ENCODE peak calls at places on chromosome 20, in six cellular contexts. F is lower lobe of right lung, S is tibial nerve, I is AG10803, H is small intestine, P is breast epithelium. O is an unnamed sample.

GRCh38 chr20:39479196-39479810 is 517.2 kb downstream of the DHX35 start:
- DNase-seq in S (no peak), I (no peak), F (no peak), P (no peak), H (no peak), O (no peak)

GRCh38 chr20:14928083-14928482 is 590.7 kb upstream of the FLRT3 start:
- DNase-seq in S (no peak), H (no peak), F (no peak), I (no peak), P (no peak), O (peak)

GRCh38 chr20:6007094-6007528 is 46.7 kb downstream of the LRRN4 start:
- DNase-seq in H (peak), P (no peak), F (no peak), S (no peak), I (no peak), O (no peak)

GRCh38 chr20:8809107-8809953 is 259.6 kb upstream of the PLCB4 start:
- DNase-seq in H (peak), F (no peak), S (no peak), I (no peak), P (no peak), O (no peak)

GRCh38 chr20:8812818-8813217 is 256.1 kb upstream of the PLCB4 start:
- DNase-seq in I (no peak), H (no peak), F (peak), S (peak), P (no peak), O (no peak)

GRCh38 chr20:51639206-51639832 is 96.8 kb upstream of the NFATC2 start:
- DNase-seq in P (peak), F (peak), S (peak), H (peak), I (peak), O (peak)

GRCh38 chr20:19784511-19785172 is 26.6 kb downstream of the RIN2 start:
- DNase-seq in I (peak), S (peak), F (peak), P (peak), H (peak), O (peak)

GRCh38 chr20:51360451-51361230 is 181.9 kb downstream of the NFATC2 start:
- DNase-seq in I (peak), P (no peak), F (no peak), H (no peak), S (no peak), O (peak)

GRCh38 chr20:33846291-33846916 is 35.3 kb downstream of the CHMP4B start:
- DNase-seq in I (peak), S (no peak), F (no peak), H (no peak), P (no peak), O (peak)

GRCh38 chr20:50957276-50957675 is 1.1 kb downstream of the DPM1 start:
- DNase-seq in F (no peak), I (peak), S (no peak), H (no peak), P (no peak), O (peak)

GRCh38 chr20:29873946-29874345 is 1383.5 kb upstream of the DEFB115 start:
- DNase-seq in S (no peak), F (peak), P (peak), I (peak), H (no peak), O (peak)

GRCh38 chr20:34709836-34710567 is 5.9 kb downstream of the TP53INP2 start:
- DNase-seq in H (peak), I (peak), S (no peak), P (peak), F (peak), O (peak)

GRCh38 chr20:52313335-52313963 is 121.9 kb upstream of the ZFP64 start:
- DNase-seq in F (no peak), S (no peak), H (peak), P (no peak), I (peak), O (peak)

GRCh38 chr20:61502433-61502832 is 250.4 kb downstream of the CDH4 start:
- DNase-seq in P (no peak), F (no peak), S (no peak), I (peak), H (no peak), O (peak)

GRCh38 chr20:57686931-57687652 is 22.7 kb downstream of the PMEPA1 start:
- DNase-seq in P (no peak), S (no peak), F (no peak), I (no peak), H (peak), O (no peak)

GRCh38 chr20:33732166-33732970 is 572 bp downstream of the ZNF341 start:
- DNase-seq in I (peak), P (peak), H (peak), F (peak), S (peak), O (no peak)

GRCh38 chr20:61494763-61495595 is 242.9 kb downstream of the CDH4 start:
- DNase-seq in F (no peak), H (no peak), P (no peak), I (no peak), S (no peak), O (no peak)

GRCh38 chr20:36112112-36112511 is 42.4 kb upstream of the EPB41L1 start:
- DNase-seq in F (no peak), S (no peak), P (no peak), I (no peak), H (peak), O (no peak)

GRCh38 chr20:35699914-35700624 is 864 bp downstream of the ROMO1 start:
- DNase-seq in I (no peak), F (no peak), P (no peak), S (no peak), H (peak), O (peak)

GRCh38 chr20:53628076-53628475 is 34.4 kb upstream of the ZNF217 start:
- DNase-seq in F (no peak), H (no peak), P (no peak), I (no peak), S (no peak), O (no peak)

GRCh38 chr20:63628246-63628975 is 1.5 kb upstream of the GMEB2 start:
- DNase-seq in S (peak), I (peak), H (peak), P (no peak), F (peak), O (peak)

GRCh38 chr20:57806476-57806875 is 96.7 kb upstream of the PMEPA1 start:
- DNase-seq in H (no peak), F (no peak), S (no peak), P (no peak), I (no peak), O (no peak)

GRCh38 chr20:48403362-48403761 is 424.4 kb downstream of the PREX1 start:
- DNase-seq in P (no peak), F (no peak), H (no peak), S (no peak), I (no peak), O (no peak)

GRCh38 chr20:57260959-57261357 is 5.5 kb downstream of the BMP7 start:
- DNase-seq in I (no peak), H (no peak), P (no peak), S (no peak), F (no peak), O (no peak)

GRCh38 chr20:47008842-47009518 is 114.3 kb downstream of the EYA2 start:
- DNase-seq in F (no peak), H (no peak), S (no peak), I (no peak), P (no peak), O (no peak)

GRCh38 chr20:48795732-48796131 is 32.1 kb downstream of the PREX1 start:
- DNase-seq in F (no peak), I (peak), H (no peak), S (no peak), P (no peak), O (no peak)

GRCh38 chr20:46694484-46694883 is 5.2 kb upstream of the TP53RK start:
- DNase-seq in P (no peak), S (peak), F (no peak), I (peak), H (peak), O (peak)

GRCh38 chr20:43835944-43836540 is 78.6 kb upstream of the TOX2 start:
- DNase-seq in P (no peak), S (no peak), I (no peak), F (no peak), H (no peak), O (no peak)

GRCh38 chr20:49941456-49941855 is 5.3 kb downstream of the RNF114 start:
- DNase-seq in H (no peak), P (no peak), I (no peak), S (no peak), F (no peak), O (no peak)

GRCh38 chr20:49936153-49937022 is at the start of gene RNF114:
- DNase-seq in H (peak), P (peak), I (peak), S (peak), F (peak), O (peak)

GRCh38 chr20:49938173-49939163 is 2.3 kb downstream of the RNF114 start:
- DNase-seq in F (no peak), P (no peak), H (peak), S (peak), I (peak), O (peak)

GRCh38 chr20:49937023-49937929 is 1.1 kb downstream of the RNF114 start:
- DNase-seq in S (no peak), I (no peak), P (no peak), H (peak), F (no peak), O (no peak)

GRCh38 chr20:49935746-49936152 is 448 bp upstream of the RNF114 start:
- DNase-seq in I (no peak), P (no peak), H (no peak), F (peak), S (no peak), O (no peak)
- H3K4me3 ChIP-seq in I (peak), P (peak), H (peak), F (peak), S (peak), O (peak)

GRCh38 chr20:32509639-32510066 is 75.5 kb downstream of the NOL4L start:
- DNase-seq in H (no peak), F (no peak), P (no peak), S (no peak), I (no peak), O (no peak)
- H3K4me3 ChIP-seq in H (no peak), F (no peak), P (no peak), S (no peak), I (no peak), O (no peak)

DNA sequence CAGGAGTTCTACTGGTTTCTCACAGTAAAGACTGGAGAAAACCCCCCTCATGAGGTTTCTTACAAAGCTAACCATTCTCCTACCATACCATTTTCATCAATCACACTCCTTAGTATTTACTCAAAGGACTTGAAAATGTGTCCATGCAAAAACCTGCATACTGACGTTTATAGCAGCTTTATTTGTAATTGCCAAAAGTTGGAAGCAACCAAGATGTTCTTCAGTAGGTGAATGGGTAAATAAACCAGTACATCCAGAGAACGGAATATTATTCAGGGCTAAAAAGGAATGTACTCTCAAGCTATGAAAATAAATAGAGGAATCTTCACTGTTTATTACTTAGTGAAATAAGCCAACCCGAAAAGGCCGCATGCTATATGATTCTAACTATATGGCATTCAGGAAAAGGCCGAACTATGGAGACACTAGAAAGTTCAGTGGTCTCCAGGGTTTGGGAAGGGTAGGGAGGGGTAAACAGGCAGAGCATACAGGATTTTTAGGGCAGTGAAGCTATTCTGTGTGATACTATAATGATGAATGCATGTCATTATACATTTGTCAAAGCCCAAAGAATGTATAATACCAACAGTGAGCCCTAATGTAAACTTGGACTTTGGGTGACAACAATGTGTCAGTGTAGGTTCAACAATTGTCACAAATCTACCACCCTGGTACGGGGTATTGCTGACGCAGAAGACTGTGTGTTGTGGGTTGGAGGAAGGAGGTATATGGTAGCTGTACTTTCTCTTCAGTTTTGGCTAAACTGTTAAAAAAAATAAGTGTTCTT is 50.6 kb downstream of the SNX5 start:
- DNase-seq in F (no peak), S (no peak), I (no peak), P (no peak), H (no peak), O (no peak)
- H3K4me3 ChIP-seq in F (no peak), S (no peak), I (no peak), P (no peak), H (no peak), O (no peak)

DNA sequence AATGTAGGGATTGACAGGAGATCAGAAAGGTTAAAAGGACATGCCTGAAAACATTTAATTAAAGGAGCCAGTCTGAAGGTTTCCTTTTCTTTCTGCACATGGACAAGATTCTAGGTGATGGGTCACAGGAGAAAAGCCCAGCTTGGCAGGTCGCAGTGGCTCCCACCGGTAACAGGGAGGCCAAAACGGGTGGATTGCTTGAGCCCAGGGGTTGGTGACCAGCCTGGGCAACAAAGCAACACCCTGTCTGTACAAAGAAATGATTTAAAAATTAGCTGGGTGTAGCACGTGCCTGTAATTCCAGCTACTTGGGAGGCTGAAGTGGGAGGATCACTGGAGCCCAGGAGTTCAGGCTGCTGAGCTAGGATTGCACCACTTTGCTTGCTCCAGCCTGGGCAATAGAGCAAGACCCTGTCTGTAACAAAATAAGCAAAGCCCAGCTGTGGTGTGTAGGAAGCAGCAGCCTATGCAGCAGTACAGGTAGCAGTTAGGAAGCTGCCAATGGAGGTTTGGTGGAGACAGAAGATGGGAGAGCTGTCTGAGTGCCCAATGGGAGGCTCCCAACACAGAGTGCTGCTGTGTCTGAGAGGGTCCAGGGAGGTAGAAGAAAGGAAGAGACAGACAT is 7.3 kb upstream of the AP5S1 start:
- DNase-seq in P (no peak), H (peak), F (peak), I (no peak), S (no peak), O (no peak)
- H3K4me3 ChIP-seq in P (no peak), H (no peak), F (no peak), I (no peak), S (no peak), O (no peak)

DNA sequence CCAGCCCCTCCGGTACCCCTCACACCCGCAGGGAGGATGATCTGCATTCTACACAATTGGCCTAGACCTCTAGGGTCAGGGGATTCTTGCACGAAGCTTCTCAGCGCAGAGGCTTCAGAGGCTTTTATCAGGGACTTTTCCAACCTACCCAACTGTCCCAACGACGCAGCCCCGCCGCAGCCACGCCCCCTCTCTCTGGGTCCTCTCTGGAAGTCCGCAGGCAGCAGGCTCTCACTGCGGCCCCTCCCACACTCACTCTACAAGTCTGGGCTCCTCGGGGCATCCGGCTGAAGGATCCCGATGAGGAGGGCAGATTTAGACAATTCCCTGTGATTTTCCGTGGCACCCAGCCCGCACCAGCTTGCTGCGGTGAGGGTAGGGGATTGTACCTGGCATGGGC is 227.7 kb upstream of the RNF24 start:
- DNase-seq in P (no peak), I (no peak), F (no peak), S (no peak), H (no peak), O (no peak)
- H3K4me3 ChIP-seq in P (no peak), I (no peak), F (no peak), S (no peak), H (no peak), O (no peak)

GRCh38 chr20:58839474-58839874 is 11.2 kb downstream of the GNAS-AS1 start:
- DNase-seq in F (no peak), P (no peak), I (no peak), H (no peak), S (no peak), O (peak)
- H3K4me3 ChIP-seq in F (peak), P (peak), I (no peak), H (no peak), S (no peak), O (no peak)

GRCh38 chr20:4147319-4147718 is 132.0 kb upstream of the RNF24 start:
- DNase-seq in S (no peak), I (no peak), P (no peak), F (no peak), H (no peak), O (no peak)

GRCh38 chr20:4152696-4153235 is 137.4 kb upstream of the RNF24 start:
- DNase-seq in S (no peak), F (no peak), P (no peak), H (no peak), I (peak), O (peak)

GRCh38 chr20:4151991-4152695 is 136.8 kb upstream of the RNF24 start:
- DNase-seq in H (no peak), S (no peak), P (peak), I (peak), F (peak), O (no peak)

GRCh38 chr20:4151342-4151741 is 136.0 kb upstream of the RNF24 start:
- DNase-seq in F (no peak), P (no peak), I (no peak), H (peak), S (no peak), O (no peak)

DNA sequence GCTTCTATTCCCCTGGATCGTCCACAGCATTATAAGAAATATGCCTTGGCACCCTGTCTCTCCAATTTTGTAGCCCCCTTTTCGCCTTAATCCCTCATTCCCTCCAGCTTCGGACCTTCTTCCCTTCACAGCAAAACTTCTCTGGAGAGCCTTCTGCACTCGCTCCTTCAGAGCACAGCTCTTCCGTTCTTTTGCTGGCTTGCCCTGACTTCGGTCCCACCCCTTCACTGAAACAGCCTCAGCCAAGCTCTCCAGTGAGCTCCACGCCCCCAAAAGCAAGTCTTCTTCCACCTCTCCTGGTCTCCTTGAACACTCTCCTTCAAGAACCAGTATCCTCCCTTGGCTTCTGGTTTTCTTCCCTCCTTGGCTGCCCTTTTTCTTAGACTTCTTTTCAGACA is 134.7 kb upstream of the RNF24 start:
- DNase-seq in S (no peak), I (peak), P (peak), F (no peak), H (no peak), O (peak)
- H3K4me3 ChIP-seq in S (peak), I (peak), P (peak), F (peak), H (peak), O (peak)

DNA sequence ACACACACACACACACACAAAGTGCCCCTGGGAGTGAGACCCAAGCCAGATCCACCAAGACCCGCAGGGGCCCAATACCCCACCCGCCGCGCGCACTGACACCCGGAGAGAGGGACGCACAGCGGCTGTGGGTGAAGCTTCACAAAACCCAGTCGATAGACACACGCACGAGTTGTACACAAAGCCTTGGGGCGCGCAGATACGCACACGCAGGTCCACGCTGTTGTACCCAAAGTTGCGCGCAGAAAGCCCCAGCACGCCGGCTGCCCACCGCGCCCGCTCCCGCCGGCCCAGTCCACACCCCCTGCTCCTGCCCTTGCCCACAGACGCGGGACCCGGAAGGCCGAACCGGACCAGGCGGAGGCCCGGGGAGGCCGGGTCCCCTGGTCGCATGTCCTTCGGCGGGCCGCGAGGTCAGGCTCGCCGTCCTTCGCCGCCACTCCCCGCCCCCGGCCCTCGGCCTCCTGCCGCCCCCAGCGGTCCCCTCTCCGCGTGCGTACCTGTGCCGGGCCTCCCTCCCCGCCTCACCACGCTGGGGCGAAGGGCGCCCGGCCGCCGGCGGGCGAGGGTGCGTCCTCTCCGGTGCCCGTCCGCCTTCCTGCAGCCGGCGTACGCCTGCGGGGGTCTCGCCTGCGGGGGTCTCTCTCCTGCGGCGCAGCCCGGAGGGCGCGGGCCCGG is at the start of gene TMEM74B:
- DNase-seq in F (no peak), H (peak), S (no peak), P (no peak), I (no peak), O (no peak)
- H3K4me3 ChIP-seq in F (peak), H (peak), S (peak), P (peak), I (peak), O (peak)

O was measured in cardiac fibroblast.